ENCODE peak calls at places on chromosomes 11 and 22, in six cellular contexts. One of them, this sample, is unnamed.

GRCh38 chr11:12587333-12587997 is 86.8 kb upstream of the TEAD1 start:
- DNase-seq in body of pancreas: no peak
- DNase-seq in WERI-Rb-1: no peak
- DNase-seq in uterus: no peak
- DNase-seq in cardiac muscle cell: no peak
- DNase-seq in AG04450: no peak
- DNase-seq in this sample: peak

GRCh38 chr11:118622376-118623290 is 15.2 kb downstream of the PHLDB1 start:
- DNase-seq in body of pancreas: peak
- DNase-seq in WERI-Rb-1: no peak
- DNase-seq in uterus: no peak
- DNase-seq in cardiac muscle cell: peak
- DNase-seq in AG04450: no peak
- DNase-seq in this sample: peak

GRCh38 chr22:49643466-49643865 is 184.2 kb downstream of the BRD1 start:
- DNase-seq in body of pancreas: no peak
- DNase-seq in WERI-Rb-1: no peak
- DNase-seq in uterus: no peak
- DNase-seq in cardiac muscle cell: no peak
- DNase-seq in AG04450: no peak
- DNase-seq in this sample: no peak

GRCh38 chr11:125211191-125211953 is 46.8 kb downstream of the PKNOX2 start:
- DNase-seq in body of pancreas: no peak
- DNase-seq in WERI-Rb-1: no peak
- DNase-seq in uterus: no peak
- DNase-seq in cardiac muscle cell: peak
- DNase-seq in AG04450: no peak
- DNase-seq in this sample: no peak

GRCh38 chr11:29328961-29329441 is 687.8 kb downstream of the KCNA4 start:
- DNase-seq in body of pancreas: no peak
- DNase-seq in WERI-Rb-1: peak
- DNase-seq in uterus: no peak
- DNase-seq in cardiac muscle cell: peak
- DNase-seq in AG04450: peak
- DNase-seq in this sample: peak

GRCh38 chr11:19919050-19919561 is 206.5 kb downstream of the NAV2 start:
- DNase-seq in body of pancreas: peak
- DNase-seq in WERI-Rb-1: no peak
- DNase-seq in uterus: peak
- DNase-seq in cardiac muscle cell: no peak
- DNase-seq in AG04450: peak
- DNase-seq in this sample: peak

GRCh38 chr11:316031-316701 is 2.3 kb downstream of the IFITM1 start:
- DNase-seq in body of pancreas: no peak
- DNase-seq in WERI-Rb-1: no peak
- DNase-seq in uterus: peak
- DNase-seq in cardiac muscle cell: no peak
- DNase-seq in AG04450: no peak
- DNase-seq in this sample: no peak

GRCh38 chr11:29616611-29617010 is 400.2 kb downstream of the KCNA4 start:
- DNase-seq in body of pancreas: no peak
- DNase-seq in WERI-Rb-1: no peak
- DNase-seq in uterus: no peak
- DNase-seq in cardiac muscle cell: no peak
- DNase-seq in AG04450: no peak
- DNase-seq in this sample: no peak

GRCh38 chr11:117371453-117371852 is 43.8 kb downstream of the CEP164 start:
- DNase-seq in body of pancreas: no peak
- DNase-seq in WERI-Rb-1: no peak
- DNase-seq in uterus: no peak
- DNase-seq in cardiac muscle cell: no peak
- DNase-seq in AG04450: no peak
- DNase-seq in this sample: no peak

GRCh38 chr11:541433-541885 is 4.1 kb downstream of the LRRC56 start:
- DNase-seq in body of pancreas: no peak
- DNase-seq in WERI-Rb-1: no peak
- DNase-seq in uterus: no peak
- DNase-seq in cardiac muscle cell: no peak
- DNase-seq in AG04450: no peak
- DNase-seq in this sample: no peak

GRCh38 chr22:37746366-37747089 is 49.7 kb downstream of the TRIOBP start:
- DNase-seq in body of pancreas: no peak
- DNase-seq in WERI-Rb-1: no peak
- DNase-seq in uterus: no peak
- DNase-seq in cardiac muscle cell: peak
- DNase-seq in AG04450: no peak
- DNase-seq in this sample: peak

GRCh38 chr11:64767344-64768299 is 7.8 kb upstream of the PYGM start:
- DNase-seq in body of pancreas: peak
- DNase-seq in WERI-Rb-1: peak
- DNase-seq in uterus: no peak
- DNase-seq in cardiac muscle cell: peak
- DNase-seq in AG04450: no peak
- DNase-seq in this sample: peak

GRCh38 chr11:123517559-123518364 is 87.7 kb downstream of the GRAMD1B start:
- DNase-seq in body of pancreas: no peak
- DNase-seq in WERI-Rb-1: peak
- DNase-seq in uterus: no peak
- DNase-seq in cardiac muscle cell: no peak
- DNase-seq in AG04450: no peak
- DNase-seq in this sample: no peak

GRCh38 chr11:66315921-66316811 is 678 bp downstream of the CD248 start:
- DNase-seq in body of pancreas: no peak
- DNase-seq in WERI-Rb-1: no peak
- DNase-seq in uterus: peak
- DNase-seq in cardiac muscle cell: no peak
- DNase-seq in AG04450: no peak
- DNase-seq in this sample: no peak

GRCh38 chr11:74147199-74147929 is 23.4 kb downstream of the C2CD3 start:
- DNase-seq in body of pancreas: no peak
- DNase-seq in WERI-Rb-1: no peak
- DNase-seq in uterus: no peak
- DNase-seq in cardiac muscle cell: no peak
- DNase-seq in AG04450: no peak
- DNase-seq in this sample: no peak

GRCh38 chr11:118251858-118252652 is at the start of gene MPZL3:
- DNase-seq in body of pancreas: peak
- DNase-seq in WERI-Rb-1: peak
- DNase-seq in uterus: peak
- DNase-seq in cardiac muscle cell: peak
- DNase-seq in AG04450: no peak
- DNase-seq in this sample: peak

GRCh38 chr11:121304750-121305149 is 12.2 kb downstream of the SC5D start:
- DNase-seq in body of pancreas: no peak
- DNase-seq in WERI-Rb-1: no peak
- DNase-seq in uterus: no peak
- DNase-seq in cardiac muscle cell: no peak
- DNase-seq in AG04450: no peak
- DNase-seq in this sample: no peak

DNA sequence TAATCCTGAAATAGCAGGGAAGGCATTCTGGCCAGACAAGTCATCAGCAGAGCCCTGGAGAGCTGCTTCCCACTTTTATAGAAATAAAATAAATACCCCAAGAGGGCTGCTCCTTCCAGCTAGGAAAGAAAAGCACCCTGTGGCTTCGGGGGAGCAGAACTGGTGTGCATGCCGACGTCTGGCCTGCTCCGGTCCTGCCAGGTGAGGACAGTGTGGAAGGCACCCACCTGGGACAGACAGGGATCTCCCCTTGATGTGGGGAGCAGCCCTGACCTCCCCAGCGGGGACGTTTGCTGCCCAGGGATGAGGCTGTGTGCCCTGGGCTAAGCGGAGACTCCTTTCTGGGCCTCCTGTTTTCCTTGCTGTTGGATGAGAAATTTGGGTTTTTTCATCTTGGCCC is 179.9 kb downstream of the MN1 start:
- DNase-seq in body of pancreas: no peak
- DNase-seq in WERI-Rb-1: no peak
- DNase-seq in uterus: no peak
- DNase-seq in cardiac muscle cell: no peak
- DNase-seq in AG04450: no peak
- DNase-seq in this sample: no peak
- H3K27ac ChIP-seq in body of pancreas: no peak
- H3K27ac ChIP-seq in WERI-Rb-1: no peak
- H3K27ac ChIP-seq in uterus: no peak
- H3K27ac ChIP-seq in cardiac muscle cell: no peak
- H3K27ac ChIP-seq in AG04450: no peak
- H3K27ac ChIP-seq in this sample: no peak

GRCh38 chr11:1877211-1878133 is 14.2 kb downstream of the PRR33 start:
- DNase-seq in body of pancreas: peak
- DNase-seq in WERI-Rb-1: no peak
- DNase-seq in uterus: peak
- DNase-seq in cardiac muscle cell: no peak
- DNase-seq in AG04450: no peak
- DNase-seq in this sample: no peak

GRCh38 chr11:1879941-1880720 is 11.6 kb downstream of the PRR33 start:
- DNase-seq in body of pancreas: peak
- DNase-seq in WERI-Rb-1: no peak
- DNase-seq in uterus: peak
- DNase-seq in cardiac muscle cell: no peak
- DNase-seq in AG04450: no peak
- DNase-seq in this sample: peak

GRCh38 chr11:1879342-1879940 is 12.3 kb downstream of the PRR33 start:
- DNase-seq in body of pancreas: no peak
- DNase-seq in WERI-Rb-1: no peak
- DNase-seq in uterus: peak
- DNase-seq in cardiac muscle cell: no peak
- DNase-seq in AG04450: no peak
- DNase-seq in this sample: no peak

GRCh38 chr11:1876361-1877063 is 15.2 kb downstream of the PRR33 start:
- DNase-seq in body of pancreas: peak
- DNase-seq in WERI-Rb-1: peak
- DNase-seq in uterus: peak
- DNase-seq in cardiac muscle cell: peak
- DNase-seq in AG04450: no peak
- DNase-seq in this sample: no peak

GRCh38 chr11:1878134-1879031 is 13.3 kb downstream of the PRR33 start:
- DNase-seq in body of pancreas: peak
- DNase-seq in WERI-Rb-1: no peak
- DNase-seq in uterus: peak
- DNase-seq in cardiac muscle cell: no peak
- DNase-seq in AG04450: no peak
- DNase-seq in this sample: no peak
- H3K27ac ChIP-seq in body of pancreas: peak
- H3K27ac ChIP-seq in WERI-Rb-1: no peak
- H3K27ac ChIP-seq in uterus: peak
- H3K27ac ChIP-seq in cardiac muscle cell: no peak
- H3K27ac ChIP-seq in AG04450: no peak
- H3K27ac ChIP-seq in this sample: no peak

DNA sequence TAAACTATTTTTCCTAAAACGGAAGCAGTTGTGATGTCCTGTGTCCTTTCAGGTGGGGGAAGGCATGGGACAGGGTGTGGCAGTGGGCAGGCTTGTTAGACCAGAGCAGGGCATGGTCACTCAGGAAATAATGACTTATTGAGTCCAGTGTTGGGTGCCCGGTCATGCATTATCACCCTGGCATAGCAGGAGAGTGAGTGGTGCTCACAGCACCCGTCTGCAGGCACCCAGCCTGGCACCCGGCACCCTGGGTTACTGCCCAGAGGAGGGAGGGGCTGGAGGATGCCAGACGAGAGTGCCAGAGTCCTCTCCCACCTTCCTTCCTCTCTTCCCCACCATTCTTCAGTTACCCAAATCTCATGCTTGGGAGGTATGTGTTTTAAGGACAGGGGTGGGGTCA is 59.1 kb downstream of the ST3GAL4 start:
- DNase-seq in body of pancreas: no peak
- DNase-seq in WERI-Rb-1: no peak
- DNase-seq in uterus: peak
- DNase-seq in cardiac muscle cell: no peak
- DNase-seq in AG04450: no peak
- DNase-seq in this sample: no peak
- H3K27ac ChIP-seq in body of pancreas: peak
- H3K27ac ChIP-seq in WERI-Rb-1: no peak
- H3K27ac ChIP-seq in uterus: peak
- H3K27ac ChIP-seq in cardiac muscle cell: no peak
- H3K27ac ChIP-seq in AG04450: no peak
- H3K27ac ChIP-seq in this sample: no peak

DNA sequence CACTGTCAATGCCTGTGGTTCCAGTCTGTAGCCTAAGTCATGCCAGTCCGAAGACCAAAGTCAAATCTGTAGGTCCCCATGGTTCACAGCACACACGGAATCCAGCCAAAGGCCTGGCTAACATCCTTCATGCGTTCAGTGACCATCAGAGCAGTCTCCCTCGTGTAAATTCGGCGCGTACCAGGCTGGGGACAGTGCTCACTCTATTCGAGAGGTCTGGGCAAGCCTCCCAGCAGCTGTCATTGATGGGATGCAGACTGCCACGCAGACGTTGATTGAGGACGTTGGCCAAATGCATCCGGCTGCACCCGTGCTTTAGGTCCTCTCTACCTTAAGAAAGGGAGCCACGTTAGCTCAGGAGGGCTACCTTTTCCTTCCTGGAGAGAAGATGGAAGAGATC is 11.9 kb downstream of the CTTN start:
- DNase-seq in body of pancreas: no peak
- DNase-seq in WERI-Rb-1: no peak
- DNase-seq in uterus: no peak
- DNase-seq in cardiac muscle cell: no peak
- DNase-seq in AG04450: no peak
- DNase-seq in this sample: no peak
- H3K27ac ChIP-seq in body of pancreas: no peak
- H3K27ac ChIP-seq in WERI-Rb-1: no peak
- H3K27ac ChIP-seq in uterus: no peak
- H3K27ac ChIP-seq in cardiac muscle cell: no peak
- H3K27ac ChIP-seq in AG04450: no peak
- H3K27ac ChIP-seq in this sample: no peak

GRCh38 chr11:86669424-86669823 is 3.0 kb downstream of the ME3 start:
- DNase-seq in body of pancreas: no peak
- DNase-seq in WERI-Rb-1: peak
- DNase-seq in uterus: no peak
- DNase-seq in cardiac muscle cell: no peak
- DNase-seq in AG04450: no peak
- DNase-seq in this sample: no peak
- H3K27ac ChIP-seq in body of pancreas: no peak
- H3K27ac ChIP-seq in WERI-Rb-1: peak
- H3K27ac ChIP-seq in uterus: peak
- H3K27ac ChIP-seq in cardiac muscle cell: no peak
- H3K27ac ChIP-seq in AG04450: no peak
- H3K27ac ChIP-seq in this sample: no peak

DNA sequence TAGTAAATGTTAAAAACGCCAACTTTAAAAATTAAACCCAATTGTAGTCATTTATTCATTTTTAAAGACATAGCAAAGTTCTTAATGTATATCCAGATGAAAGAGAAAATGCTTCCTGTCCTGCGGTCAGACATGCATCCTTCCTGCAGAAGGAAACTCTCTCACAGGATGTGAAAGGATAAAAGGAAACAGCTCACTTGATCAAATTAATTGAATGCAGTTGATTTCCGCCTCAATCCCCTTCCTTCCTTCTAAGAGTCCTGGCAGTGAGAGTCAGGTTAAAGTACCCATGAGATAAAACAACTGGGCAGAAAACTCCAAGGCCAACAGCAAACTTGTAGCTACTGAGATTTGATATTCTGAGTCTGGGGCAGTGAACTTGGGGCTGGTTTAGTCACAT is 38.5 kb downstream of the CWC15 start:
- DNase-seq in body of pancreas: no peak
- DNase-seq in WERI-Rb-1: no peak
- DNase-seq in uterus: no peak
- DNase-seq in cardiac muscle cell: no peak
- DNase-seq in AG04450: no peak
- DNase-seq in this sample: peak
- H3K27ac ChIP-seq in body of pancreas: no peak
- H3K27ac ChIP-seq in WERI-Rb-1: no peak
- H3K27ac ChIP-seq in uterus: peak
- H3K27ac ChIP-seq in cardiac muscle cell: no peak
- H3K27ac ChIP-seq in AG04450: no peak
- H3K27ac ChIP-seq in this sample: peak